ENCODE peak calls at places on chromosomes 11 and 22, in seven cellular contexts. D is H1, L is neuronal stem cell, V is mesendoderm, C is trophoblast cell, Q is mesenchymal stem cell, W is IMR-90. R is an unnamed sample.

GRCh38 chr22:31329453-31330215 is 16.5 kb downstream of the PATZ1 start:
- DNase-seq in C (no peak), L (no peak), D (no peak), Q (no peak), V (no peak), W (no peak), R (no peak)

GRCh38 chr11:66846671-66847091 is 3.4 kb downstream of the RCE1 start:
- DNase-seq in Q (no peak), C (no peak), W (no peak), V (no peak), D (no peak), L (no peak), R (no peak)

GRCh38 chr11:32290783-32291182 is 144.6 kb downstream of the WT1 start:
- DNase-seq in Q (no peak), C (peak), V (peak), L (no peak), W (no peak), D (no peak), R (no peak)

GRCh38 chr22:45553333-45554039 is 50.8 kb downstream of the FBLN1 start:
- DNase-seq in L (peak), W (peak), C (peak), D (peak), Q (peak), V (peak), R (peak)

GRCh38 chr11:39236916-39237315 is 2222.5 kb downstream of the LRRC4C start:
- DNase-seq in L (peak), D (no peak), W (no peak), C (no peak), V (no peak), Q (no peak), R (no peak)

GRCh38 chr11:10460611-10461275 is 5.7 kb downstream of the AMPD3 start:
- DNase-seq in Q (no peak), L (no peak), V (no peak), W (no peak), C (no peak), D (no peak), R (peak)

GRCh38 chr11:117525866-117526265 is 198.2 kb downstream of the CEP164 start:
- DNase-seq in L (no peak), Q (no peak), C (peak), D (no peak), V (no peak), W (no peak), R (no peak)

GRCh38 chr22:29870574-29870973 is 12.4 kb upstream of the MTMR3 start:
- DNase-seq in C (peak), D (no peak), V (no peak), W (no peak), Q (no peak), L (no peak), R (no peak)

GRCh38 chr22:45429921-45430775 is 16.7 kb downstream of the RIBC2 start:
- DNase-seq in W (no peak), Q (no peak), C (no peak), L (no peak), D (no peak), V (no peak), R (no peak)

GRCh38 chr11:23405350-23405937 is 545.2 kb upstream of the CCDC179 start:
- DNase-seq in V (no peak), L (no peak), C (no peak), D (no peak), W (no peak), Q (no peak), R (no peak)

GRCh38 chr11:129248618-129249017 is 56.5 kb upstream of the ARHGAP32 start:
- DNase-seq in C (no peak), L (no peak), V (no peak), Q (peak), D (no peak), W (peak), R (no peak)

GRCh38 chr11:24781288-24781687 is 284.4 kb downstream of the LUZP2 start:
- DNase-seq in D (no peak), W (no peak), C (no peak), L (no peak), V (no peak), Q (no peak), R (no peak)

GRCh38 chr11:107778839-107779517 is 67.1 kb upstream of the SLN start:
- DNase-seq in V (no peak), C (no peak), W (no peak), D (no peak), L (no peak), Q (no peak), R (no peak)

GRCh38 chr22:39174498-39175120 is 22.1 kb upstream of the CBX7 start:
- DNase-seq in V (peak), L (peak), Q (peak), C (peak), W (peak), D (peak), R (peak)

GRCh38 chr11:65653229-65654225 is 9.2 kb downstream of the RELA start:
- DNase-seq in C (no peak), L (no peak), Q (no peak), W (no peak), V (no peak), D (no peak), R (no peak)

GRCh38 chr11:596374-596773 is 19.4 kb downstream of the IRF7 start:
- DNase-seq in L (no peak), D (no peak), Q (no peak), V (no peak), W (no peak), C (no peak), R (no peak)

GRCh38 chr11:72580648-72580950 is 93.6 kb downstream of the PDE2A start:
- DNase-seq in V (no peak), L (no peak), W (no peak), Q (no peak), C (no peak), D (no peak), R (no peak)

DNA sequence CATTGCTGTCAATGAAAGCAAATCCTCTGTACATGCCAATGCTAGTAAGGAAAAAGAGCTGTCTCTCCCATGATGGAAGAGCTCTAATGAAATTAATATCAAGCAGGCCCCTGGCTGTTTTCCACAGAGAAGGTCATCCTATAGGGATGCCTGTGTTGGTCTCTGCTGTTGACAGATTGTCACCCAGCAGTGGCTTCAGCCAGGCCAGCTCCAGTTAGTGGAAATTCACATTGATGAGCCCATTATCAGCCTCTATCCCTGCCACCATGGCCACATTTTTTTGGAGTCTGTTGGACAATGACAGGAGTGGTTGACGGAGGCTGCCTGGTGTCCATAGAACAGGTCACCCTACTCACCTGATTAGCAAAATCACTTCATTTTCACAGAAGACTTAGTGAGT is 104.3 kb downstream of the GGTLC2 start:
- DNase-seq in D (no peak), L (no peak), Q (no peak), V (no peak), C (no peak), W (no peak), R (no peak)
- H2BK120ac ChIP-seq in D (no peak), L (no peak), Q (no peak), V (no peak), C (no peak), W (no peak), R (no peak)

GRCh38 chr22:50228366-50228765 is 16.5 kb downstream of the TUBGCP6 start:
- DNase-seq in D (no peak), V (no peak), Q (no peak), L (no peak), C (no peak), W (no peak), R (no peak)
- H2BK120ac ChIP-seq in D (no peak), V (no peak), Q (no peak), L (no peak), C (no peak), W (no peak), R (no peak)

DNA sequence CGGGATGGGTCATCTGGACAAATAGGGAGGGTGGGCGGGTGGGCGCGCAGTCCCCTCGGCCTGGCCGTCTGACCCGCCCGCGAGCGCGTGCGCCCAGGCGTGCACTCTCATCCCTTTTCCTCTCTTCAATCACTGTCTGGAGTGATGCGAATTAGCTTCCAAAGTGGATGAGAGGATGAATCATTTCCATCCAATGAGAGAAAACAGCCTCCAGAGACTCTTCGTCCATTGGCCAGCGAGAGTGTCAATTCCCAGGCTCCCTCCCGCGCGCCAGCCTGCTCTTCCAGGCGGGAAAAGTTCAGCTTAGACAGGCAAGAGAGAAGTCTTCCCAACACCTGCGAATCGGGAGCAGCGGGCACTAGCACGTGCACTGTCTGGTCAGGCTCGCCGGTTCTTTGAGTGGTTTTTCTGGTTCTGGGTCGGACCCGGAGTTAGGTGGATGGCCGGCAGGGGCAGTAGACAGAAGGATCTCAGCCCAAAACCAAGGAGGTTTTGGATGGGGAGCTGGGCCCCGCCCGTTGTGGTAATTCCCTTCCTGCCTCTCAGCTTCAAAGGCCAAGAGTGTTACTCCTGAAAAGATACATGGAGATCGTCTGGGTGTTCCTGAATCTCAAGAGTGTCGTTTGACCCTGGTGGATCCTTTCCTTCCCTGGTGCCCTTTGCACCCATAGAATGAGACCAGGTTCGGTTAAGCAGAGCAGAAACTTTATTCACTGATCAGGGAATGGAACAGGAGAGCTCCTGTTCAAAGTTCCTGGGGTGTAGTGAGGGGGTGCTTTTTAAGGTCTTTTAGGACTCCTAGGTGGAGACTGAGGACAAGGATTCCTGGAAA is 33.4 kb upstream of the GLYATL1 start:
- DNase-seq in C (peak), L (peak), V (peak), D (peak), W (peak), Q (peak), R (peak)
- H2BK120ac ChIP-seq in C (no peak), L (no peak), V (no peak), D (no peak), W (no peak), Q (no peak), R (no peak)

GRCh38 chr22:42303304-42304020 is 33.0 kb upstream of the TCF20 start:
- DNase-seq in W (no peak), Q (no peak), L (no peak), C (no peak), D (no peak), V (peak), R (no peak)

GRCh38 chr22:42299586-42300285 is 29.3 kb upstream of the TCF20 start:
- DNase-seq in D (no peak), L (no peak), C (no peak), V (peak), W (no peak), Q (no peak), R (peak)

GRCh38 chr22:42300286-42301071 is 30.0 kb upstream of the TCF20 start:
- DNase-seq in L (no peak), V (peak), D (no peak), W (no peak), Q (no peak), C (no peak), R (peak)

GRCh38 chr22:42301072-42301741 is 30.8 kb upstream of the TCF20 start:
- DNase-seq in Q (no peak), D (no peak), C (no peak), L (no peak), V (no peak), W (no peak), R (no peak)

GRCh38 chr22:42301742-42302102 is 31.3 kb upstream of the TCF20 start:
- DNase-seq in D (no peak), W (no peak), V (no peak), C (no peak), L (no peak), Q (no peak), R (no peak)
- H2BK120ac ChIP-seq in D (no peak), W (no peak), V (no peak), C (no peak), L (no peak), Q (no peak), R (no peak)

R was measured in H9.